ENCODE peak calls at places on chromosomes 2 and 18, in four cellular contexts. U, H, K and B are unnamed samples.

GRCh38 chr2:152446213-152446612 is 111.2 kb downstream of the FMNL2 start:
- DNase-seq in U (no peak), H (no peak), K (no peak), B (no peak)

GRCh38 chr2:191401287-191401686 is 156.1 kb downstream of the MYO1B start:
- DNase-seq in U (no peak), H (no peak), K (no peak), B (no peak)

GRCh38 chr2:24856791-24857211 is 63.2 kb downstream of the ADCY3 start:
- DNase-seq in U (no peak), H (no peak), K (no peak), B (no peak)

GRCh38 chr2:127969455-127969854 is 58.4 kb downstream of the SAP130 start:
- DNase-seq in U (no peak), H (no peak), K (no peak), B (no peak)

GRCh38 chr2:166017208-166017607 is 63.6 kb upstream of the TTC21B start:
- DNase-seq in U (no peak), H (no peak), K (no peak), B (no peak)

GRCh38 chr2:102064679-102065674 is 73.2 kb downstream of the IL1R2 start:
- DNase-seq in U (no peak), H (peak), K (no peak), B (peak)

GRCh38 chr2:120132190-120132589 is 91.0 kb downstream of the TMEM185B start:
- DNase-seq in U (no peak), H (no peak), K (no peak), B (peak)

GRCh38 chr2:64400733-64401500 is 53.0 kb upstream of the LGALSL start:
- DNase-seq in U (no peak), H (no peak), K (no peak), B (no peak)

GRCh38 chr2:48694143-48694542 is 61.4 kb downstream of the LHCGR start:
- DNase-seq in U (no peak), H (no peak), K (peak), B (no peak)

GRCh38 chr18:36942264-36942663 is 113.3 kb downstream of the KIAA1328 start:
- DNase-seq in U (no peak), H (peak), K (no peak), B (peak)

GRCh38 chr2:74917702-74918619 is 40.5 kb upstream of the POLE4 start:
- DNase-seq in U (no peak), H (no peak), K (no peak), B (no peak)

GRCh38 chr18:77205769-77206168 is 43.9 kb upstream of the GALR1 start:
- DNase-seq in U (no peak), H (no peak), K (no peak), B (no peak)

GRCh38 chr2:21276163-21276562 is 152.4 kb downstream of the TDRD15 start:
- DNase-seq in U (no peak), H (no peak), K (no peak), B (no peak)

GRCh38 chr2:36568533-36569246 is 29.3 kb downstream of the FEZ2 start:
- DNase-seq in U (no peak), H (no peak), K (no peak), B (no peak)

GRCh38 chr18:71431689-71432088 is 1112.5 kb downstream of the CBLN2 start:
- DNase-seq in U (no peak), H (no peak), K (no peak), B (no peak)

GRCh38 chr2:18742382-18742781 is 153.0 kb upstream of the NT5C1B start:
- DNase-seq in U (no peak), H (no peak), K (no peak), B (peak)

GRCh38 chr2:222842517-222843174 is 18.2 kb upstream of the ACSL3 start:
- DNase-seq in U (no peak), H (no peak), K (no peak), B (no peak)

GRCh38 chr18:9550413-9550812 is 63.9 kb downstream of the PPP4R1 start:
- DNase-seq in U (no peak), H (no peak), K (no peak), B (no peak)

GRCh38 chr2:216665240-216665639 is 30.1 kb downstream of the IGFBP5 start:
- DNase-seq in U (peak), H (no peak), K (no peak), B (peak)

GRCh38 chr18:55868909-55869308 is 280.9 kb upstream of the TCF4 start:
- DNase-seq in U (no peak), H (no peak), K (no peak), B (no peak)

GRCh38 chr2:18626256-18626668 is 36.9 kb upstream of the NT5C1B start:
- DNase-seq in U (no peak), H (no peak), K (no peak), B (no peak)

GRCh38 chr18:79983253-79983652 is 5.1 kb downstream of the TXNL4A start:
- DNase-seq in U (no peak), H (no peak), K (no peak), B (no peak)
- TF ChIP-seq TEAD4 in U (no peak), H (no peak), K (no peak), B (no peak)

GRCh38 chr2:39007875-39008504 is 112.9 kb downstream of the SOS1 start:
- DNase-seq in U (no peak), H (no peak), K (no peak), B (no peak)
- TF ChIP-seq TEAD4 in U (no peak), H (no peak), K (no peak), B (no peak)

DNA sequence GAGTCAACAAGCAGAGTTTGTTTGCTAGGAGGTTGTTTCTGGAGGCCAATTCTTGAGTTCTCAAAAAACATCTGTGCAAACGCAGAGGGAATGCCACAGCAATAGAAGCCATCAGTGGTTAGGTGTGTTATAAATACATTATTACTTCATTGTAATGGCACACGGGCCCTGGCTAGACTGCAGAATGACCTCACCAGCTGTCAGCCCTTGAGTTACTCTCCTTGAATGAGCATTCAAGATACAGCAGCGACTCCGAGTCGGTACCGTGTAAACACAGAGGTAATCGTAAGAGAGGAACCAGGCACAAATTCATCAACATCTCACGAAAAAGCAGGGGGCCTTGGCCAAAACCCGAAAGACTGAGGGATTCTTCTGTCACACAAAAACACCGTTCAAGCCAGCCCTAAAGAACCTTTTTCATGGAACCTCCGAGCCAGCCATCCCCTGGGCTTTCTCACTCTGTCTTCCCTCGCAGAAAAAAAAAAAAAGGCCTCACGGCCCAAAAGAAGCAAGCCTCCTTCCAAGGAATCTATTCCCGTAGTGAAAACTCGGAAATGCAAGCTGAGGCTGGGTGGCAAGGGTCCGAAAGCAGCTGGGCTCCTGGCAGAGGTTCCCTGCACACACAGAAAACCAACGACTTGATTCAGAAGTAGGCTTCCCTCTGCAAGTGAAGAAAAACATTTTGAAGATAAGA is 133.7 kb upstream of the MEIS1 start:
- DNase-seq in U (no peak), H (no peak), K (no peak), B (no peak)
- TF ChIP-seq TEAD4 in U (no peak), H (no peak), K (no peak), B (no peak)

GRCh38 chr2:57141269-57141668 is 905.3 kb upstream of the VRK2 start:
- DNase-seq in U (no peak), H (no peak), K (no peak), B (no peak)
- TF ChIP-seq TEAD4 in U (no peak), H (no peak), K (no peak), B (no peak)

GRCh38 chr2:149858214-149858613 is 270.6 kb upstream of the MMADHC start:
- DNase-seq in U (no peak), H (no peak), K (no peak), B (no peak)
- TF ChIP-seq TEAD4 in U (no peak), H (no peak), K (no peak), B (no peak)

GRCh38 chr2:241035818-241036396 is 37.5 kb downstream of the SNED1 start:
- DNase-seq in U (no peak), H (no peak), K (no peak), B (peak)

GRCh38 chr2:241035142-241035817 is 36.9 kb downstream of the SNED1 start:
- DNase-seq in U (peak), H (no peak), K (no peak), B (no peak)

GRCh38 chr2:241037498-241037897 is 39.1 kb downstream of the SNED1 start:
- DNase-seq in U (no peak), H (no peak), K (no peak), B (no peak)

GRCh38 chr2:241036964-241037421 is 38.6 kb downstream of the SNED1 start:
- DNase-seq in U (no peak), H (no peak), K (no peak), B (no peak)

GRCh38 chr2:241036397-241036963 is 38.1 kb downstream of the SNED1 start:
- DNase-seq in U (peak), H (peak), K (no peak), B (no peak)
- TF ChIP-seq TEAD4 in U (no peak), H (no peak), K (no peak), B (no peak)

GRCh38 chr2:72144412-72144745 is 3.3 kb downstream of the CYP26B1 start:
- DNase-seq in U (no peak), H (no peak), K (no peak), B (no peak)
- TF ChIP-seq TEAD4 in U (no peak), H (no peak), K (no peak), B (no peak)